ENCODE peak calls at places on chromosomes 5 and 9, in five cellular contexts. P is WERI-Rb-1; F is stimulated activated naive CD8-positive, alpha-beta T cell treated with anti-CD3 and anti-CD28 coated beads, Interleukin-15, Interleukin-2, amounts not matched to agents 100 U/mL and 50 U/mL, for 24 hours; Y is foreskin fibroblast; J is activated CD4-positive, CD25-positive, alpha-beta regulatory T cell. A is an unnamed sample.

GRCh38 chr5:132050136-132050535 is 10.3 kb upstream of the IL3 start:
- DNase-seq in P (no peak), F (no peak), Y (no peak), J (no peak), A (peak; percentile 27)

GRCh38 chr5:343461-344401 is 22.2 kb downstream of the AHRR start:
- DNase-seq in P (no peak), F (peak; percentile 63), Y (peak; percentile 79), J (peak; percentile 18), A (peak; percentile 68)

GRCh38 chr9:22100626-22101025 is 91.5 kb upstream of the CDKN2B start:
- DNase-seq in P (no peak), F (no peak), Y (no peak), J (no peak), A (no peak)

GRCh38 chr5:9059920-9060691 is 485.8 kb downstream of the SEMA5A start:
- DNase-seq in P (no peak), F (no peak), Y (peak; percentile 99), J (no peak), A (no peak)

GRCh38 chr9:112145886-112146285 is 29.2 kb downstream of the SUSD1 start:
- DNase-seq in P (no peak), F (no peak), Y (no peak), J (no peak), A (no peak)

GRCh38 chr5:35811108-35811741 is 45.5 kb upstream of the IL7R start:
- DNase-seq in P (no peak), F (no peak), Y (no peak), J (no peak), A (no peak)

GRCh38 chr5:127010362-127010761 is 20.0 kb downstream of the MARCHF3 start:
- DNase-seq in P (no peak), F (no peak), Y (no peak), J (no peak), A (no peak)

GRCh38 chr5:56919942-56920662 is 10.7 kb downstream of the SETD9 start:
- DNase-seq in P (no peak), F (no peak), Y (no peak), J (no peak), A (no peak)